ENCODE peak calls at places on chromosomes 1 and 21, in nine cellular contexts. L is tibial nerve; T is HCT116; O is SJSA1; X is iPS DF 6.9; K is CD8-positive, alpha-beta memory T cell; W is GM23248; G is heart right ventricle; H is body of pancreas. S is an unnamed sample.

GRCh38 chr1:30299393-30299792 is 424.0 kb downstream of the MATN1 start:
- DNase-seq in L (no peak), T (no peak), O (no peak), X (no peak), K (no peak), W (no peak), G (no peak), H (no peak), S (no peak)

GRCh38 chr1:93324486-93325464 is 20.9 kb upstream of the DR1 start:
- DNase-seq in L (no peak), T (peak; percentile 35), O (peak; percentile 73), X (no peak), K (no peak), W (peak; percentile 85), G (no peak), H (no peak), S (peak; percentile 68)

GRCh38 chr1:233708416-233708815 is 94.5 kb downstream of the KCNK1 start:
- DNase-seq in L (no peak), T (no peak), O (no peak), X (no peak), K (no peak), W (no peak), G (no peak), H (no peak), S (no peak)

GRCh38 chr1:24713176-24713575 is 32.1 kb upstream of the CLIC4 start:
- DNase-seq in L (no peak), T (no peak), O (peak; percentile 51), X (no peak), K (no peak), W (peak; percentile 71), G (no peak), H (no peak), S (no peak)

GRCh38 chr1:201565771-201566528 is 27.0 kb downstream of the NAV1 start:
- DNase-seq in L (no peak), T (no peak), O (no peak), X (no peak), K (no peak), W (no peak), G (no peak), H (no peak), S (no peak)

GRCh38 chr1:52234014-52234413 is 92.1 kb downstream of the ZFYVE9 start:
- DNase-seq in L (no peak), T (no peak), O (no peak), X (no peak), K (no peak), W (no peak), G (no peak), H (no peak), S (no peak)

GRCh38 chr1:206717237-206717989 is 32.7 kb downstream of the MAPKAPK2 start:
- DNase-seq in L (no peak), T (no peak), O (no peak), X (no peak), K (no peak), W (no peak), G (no peak), H (no peak), S (peak; percentile 27)

GRCh38 chr1:159944623-159945455 is 574 bp downstream of the IGSF9 start:
- DNase-seq in L (no peak), T (no peak), O (no peak), X (no peak), K (no peak), W (no peak), G (no peak), H (no peak), S (peak; percentile 79)

GRCh38 chr1:200610846-200611245 is 9.7 kb downstream of the KIF14 start:
- DNase-seq in L (no peak), T (no peak), O (no peak), X (no peak), K (no peak), W (peak; percentile 53), G (no peak), H (no peak), S (no peak)

GRCh38 chr21:15293251-15293650 is 228.5 kb upstream of the NRIP1 start:
- DNase-seq in L (no peak), T (peak; percentile 15), O (peak; percentile 61), X (no peak), K (no peak), W (peak; percentile 87), G (no peak), H (no peak), S (peak; percentile 25)

GRCh38 chr1:163673756-163674155 is 352.0 kb downstream of the NUF2 start:
- DNase-seq in L (no peak), T (no peak), O (no peak), X (no peak), K (no peak), W (peak; percentile 74), G (no peak), H (no peak), S (no peak)

GRCh38 chr1:232611834-232612233 is 18.1 kb downstream of the SIPA1L2 start:
- DNase-seq in L (no peak), T (no peak), O (no peak), X (no peak), K (no peak), W (no peak), G (no peak), H (no peak), S (no peak)

GRCh38 chr1:52601976-52602327 is 219 bp upstream of the GPX7 start:
- DNase-seq in L (no peak), T (no peak), O (no peak), X (no peak), K (no peak), W (no peak), G (no peak), H (no peak), S (no peak)

GRCh38 chr1:65231718-65232330 is 77.5 kb upstream of the DNAJC6 start:
- DNase-seq in L (no peak), T (no peak), O (no peak), X (no peak), K (no peak), W (no peak), G (no peak), H (no peak), S (no peak)
- H3K4me1 ChIP-seq in L (no peaks in the 10 kb centered on the region), T (no peaks in the 10 kb centered on the region), O (no peaks in the 10 kb centered on the region), X (no peaks in the 10 kb centered on the region), K (no peaks in the 10 kb centered on the region), W (no peaks in the 10 kb centered on the region), G (no peaks in the 10 kb centered on the region), H (no peaks in the 10 kb centered on the region), S (no peaks in the 10 kb centered on the region)

GRCh38 chr1:173864179-173864867 is 3.5 kb downstream of the GAS5 start:
- DNase-seq in L (no peak), T (no peak), O (no peak), X (no peak), K (no peak), W (peak; percentile 57), G (no peak), H (no peak), S (no peak)

GRCh38 chr1:173861731-173862145 is 6.1 kb downstream of the GAS5 start:
- DNase-seq in L (no peak), T (no peak), O (peak; percentile 24), X (no peak), K (no peak), W (no peak), G (no peak), H (no peak), S (no peak)

GRCh38 chr1:173865468-173866164 is 2.2 kb downstream of the GAS5 start:
- DNase-seq in L (no peak), T (no peak), O (peak; percentile 13), X (no peak), K (no peak), W (peak; percentile 24), G (no peak), H (no peak), S (no peak)

GRCh38 chr1:173862769-173863223 is 5.0 kb downstream of the GAS5 start:
- DNase-seq in L (no peak), T (no peak), O (peak; percentile 5), X (no peak), K (no peak), W (peak; percentile 12), G (no peak), H (no peak), S (no peak)

DNA sequence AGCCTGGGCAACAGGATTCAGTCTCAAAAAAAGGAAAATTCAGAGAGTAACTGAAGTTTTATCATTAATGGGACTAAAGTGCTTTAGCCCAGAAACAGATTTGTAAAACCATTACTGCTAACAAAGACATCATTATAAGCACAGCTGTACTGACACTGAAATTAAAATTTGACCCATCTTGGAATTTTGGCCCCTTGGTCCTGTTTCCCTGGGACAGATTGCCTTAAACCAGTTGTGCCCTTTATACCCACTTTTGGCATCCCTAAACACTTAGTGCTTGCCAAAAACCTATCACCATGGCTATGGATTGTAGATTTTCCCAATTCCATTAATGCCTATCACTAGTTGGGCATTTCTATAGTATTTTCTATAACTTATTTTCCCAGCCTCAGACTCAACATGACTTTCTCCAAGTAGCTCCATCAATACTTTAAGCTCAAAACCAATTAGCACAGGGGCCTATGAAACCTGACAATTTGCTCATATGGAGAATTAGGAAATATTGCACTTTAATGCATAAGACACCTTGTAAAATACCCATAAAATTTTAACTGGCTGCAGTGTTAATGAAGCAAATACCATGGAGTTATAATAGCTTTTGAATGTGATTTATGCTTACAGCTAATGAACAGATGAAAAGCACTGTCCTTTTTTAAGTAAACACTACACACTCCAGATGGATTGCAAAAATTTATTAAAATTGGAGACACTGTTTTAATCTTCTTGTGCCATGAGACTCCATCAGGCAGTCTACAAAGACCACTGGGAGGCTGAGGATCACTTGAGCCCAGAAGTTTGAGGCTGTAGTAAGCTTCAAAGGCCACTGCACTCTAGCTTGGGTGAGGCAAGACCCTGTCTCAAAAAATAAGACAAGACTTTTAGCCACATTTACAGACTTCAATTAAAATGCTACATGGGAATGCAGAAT is 4.3 kb downstream of the GAS5 start:
- DNase-seq in L (no peak), T (no peak), O (no peak), X (no peak), K (no peak), W (no peak), G (no peak), H (no peak), S (no peak)
- H3K27ac ChIP-seq in L (no peak overlapping the region), T (peak overlapping the region; percentile 91), O (no peak overlapping the region), X (no peak overlapping the region), K (no peak overlapping the region), W (peak overlapping the region; percentile 85), G (no peak overlapping the region), H (no peak overlapping the region), S (no peak overlapping the region)

GRCh38 chr1:111089638-111090037 is 50.3 kb downstream of the DRAM2 start:
- DNase-seq in L (no peak), T (no peak), O (no peak), X (no peak), K (no peak), W (no peak), G (no peak), H (no peak), S (no peak)
- H3K9me3 ChIP-seq in L (peaks cover 5% of the 10 kb centered on the region), T (no peaks in the 10 kb centered on the region), O (no peaks in the 10 kb centered on the region), X (no peaks in the 10 kb centered on the region), K (no peaks in the 10 kb centered on the region), W (no peaks in the 10 kb centered on the region), G (no peaks in the 10 kb centered on the region), H (no peaks in the 10 kb centered on the region), S (no peaks in the 10 kb centered on the region)

DNA sequence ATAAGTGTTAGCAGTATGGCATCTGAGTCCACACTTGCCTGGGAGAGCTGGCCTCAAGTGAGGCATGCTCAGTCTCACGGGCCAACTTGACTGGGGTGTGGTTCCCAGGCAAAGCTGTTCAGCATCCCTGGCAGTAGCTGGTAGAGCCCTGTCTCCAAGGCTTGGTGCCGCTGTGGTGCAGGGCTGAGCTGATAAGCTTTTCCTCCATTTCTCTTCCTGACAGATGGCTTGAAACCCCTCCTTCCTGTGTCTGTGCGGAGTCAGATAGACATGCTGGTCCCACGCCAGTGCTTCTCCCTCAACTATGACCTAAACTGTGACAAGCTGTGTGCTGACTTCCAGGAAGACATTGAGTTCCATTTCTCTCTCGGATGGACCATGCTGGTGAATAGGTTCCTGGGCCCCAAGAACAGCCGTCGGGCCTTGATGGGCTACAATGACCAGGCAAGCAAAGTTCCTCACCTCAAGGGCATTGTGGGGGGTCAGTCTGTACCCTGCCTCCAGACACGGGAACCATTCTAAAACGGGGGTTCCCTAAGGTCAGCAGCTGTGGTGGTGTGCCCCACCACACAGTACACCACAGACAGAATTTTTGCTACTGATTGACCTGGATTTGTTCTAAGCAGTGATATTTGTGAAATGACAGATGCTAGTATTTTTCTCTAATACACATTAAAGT is 13.7 kb upstream of the MIIP start:
- DNase-seq in L (no peak), T (no peak), O (no peak), X (no peak), K (no peak), W (no peak), G (no peak), H (no peak), S (no peak)
- H3K4me1 ChIP-seq in L (no peaks in the 10 kb centered on the region), T (peaks cover 14% of the 10 kb centered on the region), O (no peaks in the 10 kb centered on the region), X (no peaks in the 10 kb centered on the region), K (no peaks in the 10 kb centered on the region), W (no peaks in the 10 kb centered on the region), G (peaks cover 21% of the 10 kb centered on the region), H (no peaks in the 10 kb centered on the region), S (peaks cover 2% of the 10 kb centered on the region)

S was measured in small intestine.